ENCODE peak calls at places on chromosome 19, in six cellular contexts. One of them, this sample, is unnamed.

GRCh38 chr19:29753190-29753933 is 38.3 kb upstream of the C19orf12 start:
- DNase-seq in neuronal stem cell: no peak
- DNase-seq in trophoblast cell: no peak
- DNase-seq in mesenchymal stem cell: no peak
- DNase-seq in H1: no peak
- DNase-seq in IMR-90: no peak
- DNase-seq in this sample: no peak

GRCh38 chr19:52115526-52116053 is 20.0 kb upstream of the ZNF841 start:
- DNase-seq in H1: no peak
- DNase-seq in mesenchymal stem cell: no peak
- DNase-seq in neuronal stem cell: no peak
- DNase-seq in IMR-90: no peak
- DNase-seq in trophoblast cell: no peak
- DNase-seq in this sample: peak

GRCh38 chr19:45355910-45356309 is 14.5 kb downstream of the ERCC2 start:
- DNase-seq in IMR-90: no peak
- DNase-seq in mesenchymal stem cell: no peak
- DNase-seq in neuronal stem cell: no peak
- DNase-seq in H1: no peak
- DNase-seq in trophoblast cell: no peak
- DNase-seq in this sample: no peak

GRCh38 chr19:9793051-9793591 is 24.6 kb upstream of the ZNF846 start:
- DNase-seq in mesenchymal stem cell: peak
- DNase-seq in H1: no peak
- DNase-seq in trophoblast cell: peak
- DNase-seq in IMR-90: peak
- DNase-seq in neuronal stem cell: no peak
- DNase-seq in this sample: peak

GRCh38 chr19:34588846-34589245 is 88.1 kb downstream of the SCGB2B2 start:
- DNase-seq in mesenchymal stem cell: no peak
- DNase-seq in H1: no peak
- DNase-seq in neuronal stem cell: no peak
- DNase-seq in trophoblast cell: no peak
- DNase-seq in IMR-90: no peak
- DNase-seq in this sample: no peak

GRCh38 chr19:47068876-47069406 is 20.5 kb upstream of the TMEM160 start:
- DNase-seq in neuronal stem cell: no peak
- DNase-seq in H1: no peak
- DNase-seq in IMR-90: no peak
- DNase-seq in trophoblast cell: no peak
- DNase-seq in mesenchymal stem cell: no peak
- DNase-seq in this sample: no peak

GRCh38 chr19:7887408-7888144 is 734 bp upstream of the LRRC8E start:
- DNase-seq in IMR-90: no peak
- DNase-seq in neuronal stem cell: no peak
- DNase-seq in mesenchymal stem cell: no peak
- DNase-seq in H1: no peak
- DNase-seq in trophoblast cell: no peak
- DNase-seq in this sample: no peak

GRCh38 chr19:43957891-43958290 is 6.9 kb downstream of the ZNF221 start:
- DNase-seq in trophoblast cell: no peak
- DNase-seq in IMR-90: peak
- DNase-seq in H1: no peak
- DNase-seq in mesenchymal stem cell: peak
- DNase-seq in neuronal stem cell: no peak
- DNase-seq in this sample: no peak

GRCh38 chr19:16596399-16596798 is 24.2 kb upstream of the SLC35E1 start:
- DNase-seq in mesenchymal stem cell: no peak
- DNase-seq in trophoblast cell: peak
- DNase-seq in H1: no peak
- DNase-seq in neuronal stem cell: no peak
- DNase-seq in IMR-90: no peak
- DNase-seq in this sample: no peak

GRCh38 chr19:10424011-10424637 is 3.8 kb downstream of the PDE4A start:
- DNase-seq in mesenchymal stem cell: peak
- DNase-seq in neuronal stem cell: peak
- DNase-seq in H1: peak
- DNase-seq in trophoblast cell: peak
- DNase-seq in IMR-90: peak
- DNase-seq in this sample: peak

GRCh38 chr19:23520441-23520840 is 125.2 kb upstream of the ZNF91 start:
- DNase-seq in trophoblast cell: no peak
- DNase-seq in IMR-90: no peak
- DNase-seq in H1: no peak
- DNase-seq in mesenchymal stem cell: no peak
- DNase-seq in neuronal stem cell: no peak
- DNase-seq in this sample: no peak

GRCh38 chr19:23525265-23525862 is 130.1 kb upstream of the ZNF91 start:
- DNase-seq in neuronal stem cell: no peak
- DNase-seq in mesenchymal stem cell: no peak
- DNase-seq in IMR-90: no peak
- DNase-seq in H1: no peak
- DNase-seq in trophoblast cell: no peak
- DNase-seq in this sample: no peak

GRCh38 chr19:23523863-23524262 is 128.6 kb upstream of the ZNF91 start:
- DNase-seq in neuronal stem cell: no peak
- DNase-seq in mesenchymal stem cell: no peak
- DNase-seq in IMR-90: no peak
- DNase-seq in trophoblast cell: no peak
- DNase-seq in H1: no peak
- DNase-seq in this sample: no peak

GRCh38 chr19:23521471-23521870 is 126.2 kb upstream of the ZNF91 start:
- DNase-seq in trophoblast cell: peak
- DNase-seq in H1: no peak
- DNase-seq in mesenchymal stem cell: no peak
- DNase-seq in IMR-90: no peak
- DNase-seq in neuronal stem cell: no peak
- DNase-seq in this sample: no peak

GRCh38 chr19:23522431-23522830 is 127.2 kb upstream of the ZNF91 start:
- DNase-seq in trophoblast cell: peak
- DNase-seq in H1: no peak
- DNase-seq in mesenchymal stem cell: no peak
- DNase-seq in neuronal stem cell: no peak
- DNase-seq in IMR-90: no peak
- DNase-seq in this sample: no peak
- H3K4me3 ChIP-seq in trophoblast cell: no peak
- H3K4me3 ChIP-seq in H1: no peak
- H3K4me3 ChIP-seq in mesenchymal stem cell: no peak
- H3K4me3 ChIP-seq in neuronal stem cell: no peak
- H3K4me3 ChIP-seq in IMR-90: no peak
- H3K4me3 ChIP-seq in this sample: no peak

GRCh38 chr19:40592170-40592569 is 9.0 kb upstream of the LTBP4 start:
- DNase-seq in trophoblast cell: peak
- DNase-seq in neuronal stem cell: no peak
- DNase-seq in mesenchymal stem cell: peak
- DNase-seq in H1: no peak
- DNase-seq in IMR-90: peak
- DNase-seq in this sample: peak

GRCh38 chr19:40597329-40597838 is 3.8 kb upstream of the LTBP4 start:
- DNase-seq in IMR-90: no peak
- DNase-seq in trophoblast cell: no peak
- DNase-seq in neuronal stem cell: no peak
- DNase-seq in mesenchymal stem cell: no peak
- DNase-seq in H1: no peak
- DNase-seq in this sample: no peak

GRCh38 chr19:40596608-40597328 is 4.4 kb upstream of the LTBP4 start:
- DNase-seq in H1: peak
- DNase-seq in trophoblast cell: peak
- DNase-seq in IMR-90: peak
- DNase-seq in neuronal stem cell: no peak
- DNase-seq in mesenchymal stem cell: peak
- DNase-seq in this sample: no peak

GRCh38 chr19:40594251-40594650 is 6.9 kb upstream of the LTBP4 start:
- DNase-seq in H1: peak
- DNase-seq in IMR-90: no peak
- DNase-seq in trophoblast cell: no peak
- DNase-seq in mesenchymal stem cell: no peak
- DNase-seq in neuronal stem cell: no peak
- DNase-seq in this sample: peak

DNA sequence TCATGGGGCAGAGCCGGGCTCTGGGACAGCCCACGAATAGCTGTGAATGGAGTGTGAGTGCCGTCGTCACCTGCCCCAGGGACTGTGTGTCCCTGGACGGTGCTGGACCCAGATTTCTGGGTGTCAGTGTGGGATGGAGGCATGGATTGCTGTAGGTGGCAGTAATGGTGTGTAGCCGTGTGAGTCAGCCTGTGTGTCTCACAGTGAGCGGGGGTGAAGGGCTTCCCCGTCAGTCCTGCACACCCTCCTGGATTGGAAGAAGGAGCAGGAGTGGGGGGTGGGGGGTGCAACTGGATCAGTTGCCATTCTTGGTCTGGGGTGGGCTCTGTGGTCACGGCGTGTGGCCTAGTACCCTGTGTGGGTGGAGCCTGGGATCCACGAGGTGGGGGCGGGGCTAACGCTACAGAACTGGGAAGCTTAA is 6.5 kb upstream of the LTBP4 start:
- DNase-seq in H1: peak
- DNase-seq in mesenchymal stem cell: peak
- DNase-seq in trophoblast cell: no peak
- DNase-seq in neuronal stem cell: no peak
- DNase-seq in IMR-90: peak
- DNase-seq in this sample: no peak
- H2AK5ac ChIP-seq in H1: no peak
- H2AK5ac ChIP-seq in mesenchymal stem cell: no peak
- H2AK5ac ChIP-seq in trophoblast cell: no peak
- H2AK5ac ChIP-seq in neuronal stem cell: peak
- H2AK5ac ChIP-seq in IMR-90: no peak
- H2AK5ac ChIP-seq in this sample: no peak

GRCh38 chr19:48881741-48882657 is 9.8 kb downstream of the PPP1R15A start:
- DNase-seq in H1: peak
- DNase-seq in IMR-90: no peak
- DNase-seq in trophoblast cell: peak
- DNase-seq in mesenchymal stem cell: peak
- DNase-seq in neuronal stem cell: no peak
- DNase-seq in this sample: peak

GRCh38 chr19:48879025-48879572 is 6.9 kb downstream of the PPP1R15A start:
- DNase-seq in H1: no peak
- DNase-seq in neuronal stem cell: no peak
- DNase-seq in IMR-90: no peak
- DNase-seq in mesenchymal stem cell: peak
- DNase-seq in trophoblast cell: peak
- DNase-seq in this sample: no peak

GRCh38 chr19:48877900-48878218 is 5.6 kb downstream of the PPP1R15A start:
- DNase-seq in neuronal stem cell: no peak
- DNase-seq in mesenchymal stem cell: peak
- DNase-seq in H1: no peak
- DNase-seq in IMR-90: no peak
- DNase-seq in trophoblast cell: peak
- DNase-seq in this sample: no peak

GRCh38 chr19:48874309-48875135 is 2.3 kb downstream of the PPP1R15A start:
- DNase-seq in trophoblast cell: peak
- DNase-seq in neuronal stem cell: no peak
- DNase-seq in IMR-90: peak
- DNase-seq in H1: no peak
- DNase-seq in mesenchymal stem cell: peak
- DNase-seq in this sample: no peak

GRCh38 chr19:48878219-48879024 is 6.2 kb downstream of the PPP1R15A start:
- DNase-seq in IMR-90: peak
- DNase-seq in mesenchymal stem cell: peak
- DNase-seq in neuronal stem cell: no peak
- DNase-seq in H1: no peak
- DNase-seq in trophoblast cell: peak
- DNase-seq in this sample: no peak
- H3K4me3 ChIP-seq in IMR-90: no peak
- H3K4me3 ChIP-seq in mesenchymal stem cell: no peak
- H3K4me3 ChIP-seq in neuronal stem cell: no peak
- H3K4me3 ChIP-seq in H1: no peak
- H3K4me3 ChIP-seq in trophoblast cell: no peak
- H3K4me3 ChIP-seq in this sample: no peak

DNA sequence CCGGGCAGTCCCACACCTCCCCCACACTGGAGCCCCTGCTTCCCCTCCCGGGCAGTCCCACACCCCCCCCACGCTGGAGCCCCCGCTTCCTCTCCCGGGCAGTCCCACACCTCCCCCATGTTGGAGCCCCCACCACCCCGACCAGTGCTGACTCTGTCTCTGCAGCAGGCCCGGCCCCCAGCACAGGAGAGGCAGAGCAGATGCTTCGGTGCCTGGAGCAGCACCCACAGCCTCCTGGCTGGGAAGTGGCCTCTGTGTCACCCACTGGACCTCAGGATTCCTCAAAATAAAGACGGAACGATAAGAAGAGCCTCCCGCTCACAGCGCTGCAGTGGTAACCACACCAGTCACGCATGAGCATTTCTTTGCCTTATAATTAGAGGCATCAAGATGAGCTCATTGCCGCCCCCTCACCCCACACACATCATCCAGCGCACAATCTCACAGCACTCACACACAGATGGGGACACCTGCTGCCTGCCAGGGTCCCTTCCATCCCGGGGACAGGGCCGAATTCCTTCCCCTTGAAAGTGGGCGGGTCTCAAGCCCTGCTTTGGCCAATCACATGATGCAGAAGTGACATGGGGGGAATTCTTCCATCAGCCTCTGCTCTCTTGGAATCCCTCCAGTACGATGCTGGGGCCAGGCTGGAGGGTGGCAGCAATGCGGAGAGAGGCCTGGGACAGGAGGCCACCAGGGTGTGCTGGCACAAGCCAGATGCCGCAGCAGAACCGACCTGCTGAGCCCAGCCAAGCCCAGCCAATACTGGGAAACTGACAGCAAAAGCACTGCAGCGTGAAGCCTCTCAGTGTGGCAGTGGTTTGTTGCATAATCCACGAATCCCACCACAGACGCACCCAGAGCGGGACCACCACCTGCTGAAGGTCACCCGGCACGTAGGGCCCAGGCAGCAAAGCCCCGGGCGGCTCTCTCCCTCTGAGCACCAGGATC is 16.1 kb downstream of the PIP5K1C start:
- DNase-seq in neuronal stem cell: no peak
- DNase-seq in IMR-90: peak
- DNase-seq in trophoblast cell: peak
- DNase-seq in mesenchymal stem cell: peak
- DNase-seq in H1: no peak
- DNase-seq in this sample: peak
- H2AK5ac ChIP-seq in neuronal stem cell: peak
- H2AK5ac ChIP-seq in IMR-90: no peak
- H2AK5ac ChIP-seq in trophoblast cell: peak
- H2AK5ac ChIP-seq in mesenchymal stem cell: peak
- H2AK5ac ChIP-seq in H1: peak
- H2AK5ac ChIP-seq in this sample: peak

This sample was measured in mesendoderm.